ENCODE peak calls at places on chromosomes 13 and 19, in nine cellular contexts. C is heart left ventricle; A is CD4-positive, alpha-beta T cell; F is fibroblast of lung; E is activated gamma-delta T cell treated with anti-CD3 and anti-CD28 coated beads, Interleukin-2, amount 50 U/mL, for 16 hours; I is AG08396; K is GOT3; N is activated CD8-positive, alpha-beta memory T cell treated with anti-CD3 and anti-CD28 coated beads, Interleukin-2, amount 50 U/mL, for 4 hours; X is stimulated activated CD4-positive, alpha-beta T cell treated with anti-CD3 and anti-CD28 coated beads, Interleukin-1b, Interleukin-23, amount 100 ng/mL, for 1 hour. G is an unnamed sample.

GRCh38 chr19:4671182-4671851 is 1.2 kb upstream of the MYDGF start:
- DNase-seq in C (peak), A (no peak), F (no peak), E (no peak), I (no peak), K (no peak), N (no peak), X (no peak), G (no peak)

GRCh38 chr13:111537843-111538499 is 217.5 kb downstream of the TEX29 start:
- DNase-seq in C (no peak), A (no peak), F (no peak), E (no peak), I (no peak), K (no peak), N (no peak), X (no peak), G (no peak)

GRCh38 chr19:39677931-39678889 is 22.5 kb downstream of the LGALS16 start:
- DNase-seq in C (no peak), A (no peak), F (no peak), E (no peak), I (peak), K (no peak), N (no peak), X (no peak), G (peak)

GRCh38 chr13:100392709-100393630 is 195.6 kb downstream of the GGACT start:
- DNase-seq in C (peak), A (peak), F (peak), E (peak), I (peak), K (peak), N (peak), X (peak), G (peak)

GRCh38 chr19:54518844-54519243 is 16.2 kb downstream of the LAIR2 start:
- DNase-seq in C (no peak), A (no peak), F (no peak), E (no peak), I (no peak), K (no peak), N (no peak), X (no peak), G (no peak)

GRCh38 chr19:6457958-6458694 is 1.5 kb downstream of the SLC25A23 start:
- DNase-seq in C (no peak), A (no peak), F (no peak), E (no peak), I (peak), K (no peak), N (no peak), X (no peak), G (no peak)

GRCh38 chr19:2049741-2050348 is 1.2 kb downstream of the MKNK2 start:
- DNase-seq in C (peak), A (peak), F (peak), E (peak), I (peak), K (no peak), N (peak), X (no peak), G (peak)

GRCh38 chr19:55679343-55680257 is 4.6 kb downstream of the EPN1 start:
- DNase-seq in C (no peak), A (no peak), F (no peak), E (no peak), I (no peak), K (no peak), N (no peak), X (no peak), G (no peak)

GRCh38 chr13:43782686-43783085 is 4.1 kb downstream of the ENOX1 start:
- DNase-seq in C (no peak), A (no peak), F (no peak), E (no peak), I (no peak), K (no peak), N (no peak), X (no peak), G (no peak)

GRCh38 chr13:96090240-96091101 is 564 bp downstream of the HS6ST3 start:
- DNase-seq in C (no peak), A (no peak), F (no peak), E (no peak), I (peak), K (no peak), N (no peak), X (no peak), G (no peak)

GRCh38 chr13:60931858-60932546 is 483.6 kb downstream of the PCDH20 start:
- DNase-seq in C (no peak), A (no peak), F (no peak), E (no peak), I (no peak), K (no peak), N (no peak), X (no peak), G (no peak)